ENCODE peak calls at places on chromosomes 13 and 19, in six cellular contexts. U, Z, M, F, Q and J are unnamed samples.

GRCh38 chr19:44576843-44577565 is 36.4 kb upstream of the IGSF23 start:
- DNase-seq in M (no peak), Q (peak), F (peak), Z (no peak), U (peak), J (no peak)

GRCh38 chr19:49894879-49895565 is 1.7 kb downstream of the IL4I1 start:
- DNase-seq in U (no peak), Z (no peak), Q (no peak), M (no peak), F (no peak), J (no peak)

GRCh38 chr13:111639994-111640393 is 319.6 kb downstream of the TEX29 start:
- DNase-seq in U (no peak), Q (no peak), F (no peak), M (no peak), Z (no peak), J (no peak)

GRCh38 chr13:94433055-94433947 is 46.2 kb downstream of the DCT start:
- DNase-seq in Z (no peak), F (no peak), M (no peak), Q (no peak), U (no peak), J (no peak)

GRCh38 chr19:31548941-31549340 is 199.7 kb upstream of the TSHZ3 start:
- DNase-seq in F (no peak), Q (peak), U (peak), Z (no peak), M (no peak), J (no peak)

GRCh38 chr13:27657724-27658123 is 36.0 kb downstream of the POLR1D start:
- DNase-seq in Q (no peak), F (no peak), U (no peak), Z (no peak), M (no peak), J (no peak)

GRCh38 chr13:32233062-32233461 is 82.1 kb downstream of the ZAR1L start:
- DNase-seq in F (no peak), U (no peak), Q (no peak), Z (no peak), M (no peak), J (no peak)

GRCh38 chr13:73171926-73172325 is 113.1 kb downstream of the KLF5 start:
- DNase-seq in F (no peak), U (no peak), M (no peak), Z (no peak), Q (no peak), J (no peak)

GRCh38 chr19:2607712-2608601 is 94.5 kb downstream of the GNG7 start:
- DNase-seq in U (no peak), Z (no peak), Q (no peak), F (no peak), M (no peak), J (no peak)

GRCh38 chr19:58519087-58519354 is 589 bp downstream of the ZBTB45 start:
- DNase-seq in Z (peak), F (peak), M (no peak), U (peak), Q (peak), J (peak)

GRCh38 chr13:105353654-105354053 is 1181.8 kb downstream of the EFNB2 start:
- DNase-seq in Q (no peak), F (no peak), M (no peak), U (no peak), Z (no peak), J (no peak)

GRCh38 chr19:16085115-16085514 is 8.8 kb downstream of the TPM4 start:
- DNase-seq in Q (peak), U (no peak), Z (no peak), F (no peak), M (no peak), J (no peak)

GRCh38 chr19:33404916-33405315 is 31.4 kb downstream of the CEBPG start:
- DNase-seq in U (no peak), Q (no peak), F (no peak), Z (no peak), M (no peak), J (no peak)

GRCh38 chr13:57443494-57443893 is 188.1 kb upstream of the PCDH17 start:
- DNase-seq in F (no peak), Q (no peak), M (no peak), U (no peak), Z (no peak), J (no peak)

GRCh38 chr19:32181356-32181920 is 164.0 kb upstream of the ZNF507 start:
- DNase-seq in M (no peak), U (no peak), Z (no peak), Q (no peak), F (no peak), J (no peak)

GRCh38 chr19:52307275-52307674 is 10.3 kb downstream of the ZNF480 start:
- DNase-seq in F (peak), Q (peak), U (peak), Z (no peak), M (no peak), J (no peak)

GRCh38 chr19:2517881-2518601 is 42.1 kb downstream of the GADD45B start:
- DNase-seq in F (no peak), M (no peak), Z (no peak), Q (no peak), U (no peak), J (no peak)

GRCh38 chr19:45542234-45542668 is 35.0 kb downstream of the VASP start:
- DNase-seq in F (no peak), M (no peak), U (no peak), Q (no peak), Z (no peak), J (no peak)

GRCh38 chr13:105929486-105929885 is 606.0 kb downstream of the EFNB2 start:
- DNase-seq in U (no peak), Z (no peak), Q (no peak), M (no peak), F (no peak), J (no peak)

GRCh38 chr19:47352095-47352494 is 3.0 kb downstream of the DHX34 start:
- DNase-seq in Q (no peak), U (peak), M (no peak), Z (no peak), F (no peak), J (no peak)

GRCh38 chr13:48221301-48222190 is 11.5 kb upstream of the ITM2B start:
- DNase-seq in U (no peak), Q (peak), M (no peak), Z (no peak), F (no peak), J (no peak)

GRCh38 chr13:98187862-98188261 is 10.8 kb upstream of the RNF113B start:
- DNase-seq in F (no peak), Q (no peak), U (no peak), M (no peak), Z (no peak), J (no peak)

GRCh38 chr19:1067341-1068103 is 555 bp downstream of the ARHGAP45 start:
- DNase-seq in M (no peak), Z (no peak), Q (no peak), U (no peak), F (no peak), J (no peak)

GRCh38 chr13:29547135-29547534 is 48.4 kb downstream of the SLC7A1 start:
- DNase-seq in U (no peak), Z (peak), Q (no peak), F (no peak), M (no peak), J (no peak)

GRCh38 chr13:48946163-48946562 is 29.5 kb upstream of the FNDC3A start:
- DNase-seq in Z (no peak), F (no peak), M (no peak), Q (no peak), U (no peak), J (no peak)

GRCh38 chr19:29843180-29844051 is 31.6 kb downstream of the CCNE1 start:
- DNase-seq in Z (no peak), F (peak), U (no peak), Q (no peak), M (no peak), J (no peak)

GRCh38 chr13:29428310-29428991 is 167.0 kb downstream of the SLC7A1 start:
- DNase-seq in Q (no peak), U (no peak), F (peak), Z (no peak), M (no peak), J (peak)

GRCh38 chr19:991174-991931 is 7.2 kb downstream of the WDR18 start:
- DNase-seq in M (no peak), Q (no peak), F (peak), Z (no peak), U (peak), J (no peak)

GRCh38 chr13:73778242-73778864 is 355.9 kb downstream of the KLF12 start:
- DNase-seq in M (no peak), F (peak), Q (no peak), U (no peak), Z (no peak), J (no peak)

GRCh38 chr13:107807306-107808073 is 407.8 kb downstream of the LIG4 start:
- DNase-seq in Q (no peak), Z (peak), M (no peak), F (no peak), U (no peak), J (no peak)

GRCh38 chr13:46871557-46871956 is 25.3 kb downstream of the HTR2A start:
- DNase-seq in M (no peak), Z (no peak), F (no peak), Q (no peak), U (no peak), J (no peak)